ENCODE peak calls at places on chromosomes 2 and 18, in nine cellular contexts. One of them, this sample, is unnamed.

GRCh38 chr2:37414470-37414949 is 70.1 kb downstream of the QPCT start:
- DNase-seq in activated T-cell treated with anti-CD3 and anti-CD28 coated beads for 1 hour: no peak
- DNase-seq in A549: peak
- DNase-seq in right cardiac atrium: no peak
- DNase-seq in anterior cingulate cortex: no peak
- DNase-seq in NCI-H1436: peak
- DNase-seq in T-helper 2 cell: no peak
- DNase-seq in stimulated activated CD4-positive, alpha-beta T cell treated with anti-CD3 and anti-CD28 coated beads, Interleukin-1b, Interleukin-23, amount 100 ng/mL, for 4 hours: no peak
- DNase-seq in Kasumi-1: peak
- DNase-seq in this sample: no peak

GRCh38 chr18:13521418-13521817 is 204.9 kb downstream of the FAM210A start:
- DNase-seq in anterior cingulate cortex: no peak
- DNase-seq in Kasumi-1: no peak
- DNase-seq in T-helper 2 cell: no peak
- DNase-seq in right cardiac atrium: no peak
- DNase-seq in NCI-H1436: no peak
- DNase-seq in A549: no peak
- DNase-seq in activated T-cell treated with anti-CD3 and anti-CD28 coated beads for 1 hour: no peak
- DNase-seq in stimulated activated CD4-positive, alpha-beta T cell treated with anti-CD3 and anti-CD28 coated beads, Interleukin-1b, Interleukin-23, amount 100 ng/mL, for 4 hours: no peak
- DNase-seq in this sample: no peak

GRCh38 chr2:133574186-133574585 is 5.9 kb upstream of the NCKAP5 start:
- DNase-seq in NCI-H1436: no peak
- DNase-seq in T-helper 2 cell: no peak
- DNase-seq in anterior cingulate cortex: no peak
- DNase-seq in A549: no peak
- DNase-seq in right cardiac atrium: no peak
- DNase-seq in activated T-cell treated with anti-CD3 and anti-CD28 coated beads for 1 hour: no peak
- DNase-seq in stimulated activated CD4-positive, alpha-beta T cell treated with anti-CD3 and anti-CD28 coated beads, Interleukin-1b, Interleukin-23, amount 100 ng/mL, for 4 hours: no peak
- DNase-seq in Kasumi-1: no peak
- DNase-seq in this sample: no peak

GRCh38 chr2:221601376-221601775 is 29.3 kb upstream of the EPHA4 start:
- DNase-seq in A549: no peak
- DNase-seq in NCI-H1436: no peak
- DNase-seq in anterior cingulate cortex: no peak
- DNase-seq in T-helper 2 cell: no peak
- DNase-seq in activated T-cell treated with anti-CD3 and anti-CD28 coated beads for 1 hour: no peak
- DNase-seq in right cardiac atrium: no peak
- DNase-seq in Kasumi-1: no peak
- DNase-seq in stimulated activated CD4-positive, alpha-beta T cell treated with anti-CD3 and anti-CD28 coated beads, Interleukin-1b, Interleukin-23, amount 100 ng/mL, for 4 hours: no peak
- DNase-seq in this sample: no peak

GRCh38 chr2:85862426-85862825 is 26.4 kb downstream of the ST3GAL5 start:
- DNase-seq in T-helper 2 cell: no peak
- DNase-seq in Kasumi-1: no peak
- DNase-seq in NCI-H1436: no peak
- DNase-seq in anterior cingulate cortex: no peak
- DNase-seq in A549: no peak
- DNase-seq in activated T-cell treated with anti-CD3 and anti-CD28 coated beads for 1 hour: no peak
- DNase-seq in stimulated activated CD4-positive, alpha-beta T cell treated with anti-CD3 and anti-CD28 coated beads, Interleukin-1b, Interleukin-23, amount 100 ng/mL, for 4 hours: no peak
- DNase-seq in right cardiac atrium: no peak
- DNase-seq in this sample: no peak

GRCh38 chr2:129483366-129483765 is 496.1 kb upstream of the RAB6C start:
- DNase-seq in T-helper 2 cell: no peak
- DNase-seq in anterior cingulate cortex: no peak
- DNase-seq in A549: no peak
- DNase-seq in stimulated activated CD4-positive, alpha-beta T cell treated with anti-CD3 and anti-CD28 coated beads, Interleukin-1b, Interleukin-23, amount 100 ng/mL, for 4 hours: no peak
- DNase-seq in Kasumi-1: no peak
- DNase-seq in activated T-cell treated with anti-CD3 and anti-CD28 coated beads for 1 hour: no peak
- DNase-seq in right cardiac atrium: no peak
- DNase-seq in NCI-H1436: no peak
- DNase-seq in this sample: no peak

GRCh38 chr18:28176933-28177827 is at the start of gene CDH2:
- DNase-seq in activated T-cell treated with anti-CD3 and anti-CD28 coated beads for 1 hour: no peak
- DNase-seq in stimulated activated CD4-positive, alpha-beta T cell treated with anti-CD3 and anti-CD28 coated beads, Interleukin-1b, Interleukin-23, amount 100 ng/mL, for 4 hours: no peak
- DNase-seq in anterior cingulate cortex: peak
- DNase-seq in NCI-H1436: peak
- DNase-seq in Kasumi-1: peak
- DNase-seq in right cardiac atrium: peak
- DNase-seq in A549: peak
- DNase-seq in T-helper 2 cell: no peak
- DNase-seq in this sample: no peak

GRCh38 chr2:40251146-40251545 is 200.7 kb downstream of the SLC8A1 start:
- DNase-seq in A549: peak
- DNase-seq in T-helper 2 cell: no peak
- DNase-seq in NCI-H1436: peak
- DNase-seq in anterior cingulate cortex: no peak
- DNase-seq in Kasumi-1: no peak
- DNase-seq in activated T-cell treated with anti-CD3 and anti-CD28 coated beads for 1 hour: no peak
- DNase-seq in stimulated activated CD4-positive, alpha-beta T cell treated with anti-CD3 and anti-CD28 coated beads, Interleukin-1b, Interleukin-23, amount 100 ng/mL, for 4 hours: no peak
- DNase-seq in right cardiac atrium: no peak
- DNase-seq in this sample: no peak

GRCh38 chr2:224969633-224970292 is 72.5 kb downstream of the DOCK10 start:
- DNase-seq in Kasumi-1: no peak
- DNase-seq in anterior cingulate cortex: no peak
- DNase-seq in stimulated activated CD4-positive, alpha-beta T cell treated with anti-CD3 and anti-CD28 coated beads, Interleukin-1b, Interleukin-23, amount 100 ng/mL, for 4 hours: no peak
- DNase-seq in T-helper 2 cell: no peak
- DNase-seq in activated T-cell treated with anti-CD3 and anti-CD28 coated beads for 1 hour: no peak
- DNase-seq in A549: no peak
- DNase-seq in NCI-H1436: no peak
- DNase-seq in right cardiac atrium: no peak
- DNase-seq in this sample: no peak

GRCh38 chr2:81542119-81542518 is 1237.6 kb upstream of the LRRTM1 start:
- DNase-seq in NCI-H1436: no peak
- DNase-seq in anterior cingulate cortex: no peak
- DNase-seq in Kasumi-1: no peak
- DNase-seq in activated T-cell treated with anti-CD3 and anti-CD28 coated beads for 1 hour: no peak
- DNase-seq in A549: no peak
- DNase-seq in T-helper 2 cell: no peak
- DNase-seq in stimulated activated CD4-positive, alpha-beta T cell treated with anti-CD3 and anti-CD28 coated beads, Interleukin-1b, Interleukin-23, amount 100 ng/mL, for 4 hours: no peak
- DNase-seq in right cardiac atrium: no peak
- DNase-seq in this sample: no peak

GRCh38 chr18:70127307-70127828 is 78.1 kb downstream of the RTTN start:
- DNase-seq in Kasumi-1: no peak
- DNase-seq in A549: no peak
- DNase-seq in right cardiac atrium: no peak
- DNase-seq in NCI-H1436: no peak
- DNase-seq in stimulated activated CD4-positive, alpha-beta T cell treated with anti-CD3 and anti-CD28 coated beads, Interleukin-1b, Interleukin-23, amount 100 ng/mL, for 4 hours: no peak
- DNase-seq in activated T-cell treated with anti-CD3 and anti-CD28 coated beads for 1 hour: no peak
- DNase-seq in anterior cingulate cortex: no peak
- DNase-seq in T-helper 2 cell: no peak
- DNase-seq in this sample: no peak